ENCODE peak calls at places on chromosomes 7 and 10, in five cellular contexts. X is NCI-H2171; E is stimulated activated CD4-positive, alpha-beta T cell treated with anti-CD3 and anti-CD28 coated beads, Interleukin-1b, Interleukin-23, amount 100 ng/mL, for 4 hours; W is GM10248; Y is activated T-cell treated with anti-CD3 and anti-CD28 coated beads, Interleukin-2, amount 50 U/mL, for 72 hours. Q is an unnamed sample.

GRCh38 chr10:46547331-46547880 is 9.1 kb downstream of the GPRIN2 start:
- DNase-seq in E (no peak), W (no peak), Y (no peak), X (no peak), Q (no peak)

GRCh38 chr10:23351914-23352313 is 7.3 kb upstream of the C10orf67 start:
- DNase-seq in Y (no peak), E (no peak), W (no peak), X (no peak), Q (no peak)

GRCh38 chr10:18099420-18099819 is 40.8 kb upstream of the CACNB2 start:
- DNase-seq in X (no peak), E (no peak), Y (no peak), W (no peak), Q (no peak)

GRCh38 chr7:99374121-99375064 is at the start of gene ARPC1B:
- DNase-seq in X (peak), E (peak), W (peak), Y (peak), Q (peak)

GRCh38 chr7:108499575-108499974 is 26.4 kb downstream of the PNPLA8 start:
- DNase-seq in W (no peak), E (no peak), Y (no peak), X (no peak), Q (no peak)

GRCh38 chr7:55366461-55367138 is 1.5 kb downstream of the LANCL2 start:
- DNase-seq in W (no peak), E (no peak), Y (peak), X (peak), Q (peak)

GRCh38 chr7:43868681-43869017 is 668 bp downstream of the MRPS24 start:
- DNase-seq in X (no peak), Y (no peak), W (no peak), E (no peak), Q (no peak)

GRCh38 chr10:6203331-6204062 is 765 bp downstream of the PFKFB3 start:
- DNase-seq in E (peak), Y (peak), W (peak), X (peak), Q (no peak)

GRCh38 chr10:29189272-29189671 is 99.6 kb upstream of the LYZL1 start:
- DNase-seq in W (no peak), X (no peak), Y (no peak), E (no peak), Q (no peak)

GRCh38 chr10:654647-654996 is 34.8 kb downstream of the DIP2C start:
- DNase-seq in E (no peak), X (no peak), Y (no peak), W (no peak), Q (no peak)

GRCh38 chr7:141945356-141945755 is 1.4 kb downstream of the CLEC5A start:
- DNase-seq in Y (no peak), W (no peak), X (no peak), E (no peak), Q (no peak)